ENCODE peak calls at places on chromosomes 11 and 22, in ten cellular contexts. X, Q, H, R, W, D, P, F, S and K are unnamed samples.

GRCh38 chr22:44686873-44687600 is 15.0 kb upstream of the PRR5 start:
- DNase-seq in X (no peak), Q (peak; percentile 71), H (no peak), R (no peak), W (no peak), D (no peak), P (no peak), F (no peak), S (peak; percentile 28), K (no peak)

GRCh38 chr11:87180743-87181142 is 143.0 kb downstream of the TMEM135 start:
- DNase-seq in X (peak; percentile 65), Q (peak; percentile 77), H (no peak), R (no peak), W (no peak), D (no peak), P (no peak), F (no peak), S (no peak), K (peak; percentile 9)

GRCh38 chr11:23280088-23280487 is 419.8 kb upstream of the CCDC179 start:
- DNase-seq in X (peak; percentile 51), Q (peak; percentile 24), H (no peak), R (no peak), W (no peak), D (no peak), P (no peak), F (no peak), S (no peak), K (no peak)

GRCh38 chr11:44607324-44607962 is 42.0 kb downstream of the CD82 start:
- DNase-seq in X (peak; percentile 54), Q (no peak), H (no peak), R (no peak), W (no peak), D (no peak), P (no peak), F (no peak), S (peak; percentile 35), K (peak; percentile 24)

GRCh38 chr22:41688365-41689211 is at the start of gene SNU13:
- DNase-seq in X (peak; percentile 88), Q (peak; percentile 94), H (peak; percentile 95), R (peak; percentile 90), W (peak; percentile 93), D (peak; percentile 78), P (peak; percentile 87), F (peak; percentile 90), S (peak; percentile 94), K (peak; percentile 92)

GRCh38 chr22:31346255-31346732 is at the start of gene PATZ1:
- DNase-seq in X (peak; percentile 71), Q (peak; percentile 86), H (peak; percentile 72), R (no peak), W (peak; percentile 84), D (peak; percentile 80), P (peak; percentile 67), F (peak; percentile 85), S (peak; percentile 57), K (peak; percentile 82)

GRCh38 chr11:68749501-68750196 is 1.7 kb downstream of the TESMIN start:
- DNase-seq in X (peak; percentile 7), Q (peak; percentile 12), H (no peak), R (no peak), W (no peak), D (no peak), P (no peak), F (no peak), S (no peak), K (no peak)

GRCh38 chr11:94849836-94850235 is 81.7 kb downstream of the AMOTL1 start:
- DNase-seq in X (peak; percentile 53), Q (peak; percentile 70), H (no peak), R (no peak), W (no peak), D (no peak), P (no peak), F (peak; percentile 35), S (no peak), K (no peak)

GRCh38 chr22:43923191-43923590 is 414 bp upstream of the PNPLA3 start:
- DNase-seq in X (no peak), Q (no peak), H (no peak), R (no peak), W (peak; percentile 3), D (no peak), P (no peak), F (no peak), S (no peak), K (no peak)

GRCh38 chr11:72078477-72078876 is 1.9 kb downstream of the NUMA1 start:
- DNase-seq in X (no peak), Q (no peak), H (no peak), R (no peak), W (no peak), D (no peak), P (no peak), F (no peak), S (peak; percentile 46), K (no peak)

GRCh38 chr11:94400839-94401772 is at the start of gene GPR83:
- DNase-seq in X (no peak), Q (peak; percentile 2), H (no peak), R (peak; percentile 70), W (no peak), D (no peak), P (no peak), F (no peak), S (peak; percentile 24), K (no peak)

GRCh38 chr11:112719736-112720525 is 241.3 kb upstream of the NCAM1 start:
- DNase-seq in X (no peak), Q (no peak), H (no peak), R (no peak), W (no peak), D (no peak), P (no peak), F (no peak), S (no peak), K (no peak)

GRCh38 chr11:45180888-45181594 is 34.6 kb downstream of the PRDM11 start:
- DNase-seq in X (peak; percentile 13), Q (peak; percentile 67), H (peak; percentile 67), R (peak; percentile 66), W (peak; percentile 76), D (peak; percentile 89), P (no peak), F (peak; percentile 77), S (peak; percentile 69), K (peak; percentile 65)

GRCh38 chr11:127656266-127656879 is 655.8 kb upstream of the KIRREL3 start:
- DNase-seq in X (no peak), Q (no peak), H (no peak), R (no peak), W (no peak), D (no peak), P (no peak), F (no peak), S (no peak), K (no peak)
- TF ChIP-seq CTCF in X (no peak), Q (no peak), H (no peak), R (no peak), W (no peak), D (no peak), P (no peak), F (no peak), S (no peak), K (no peak)

DNA sequence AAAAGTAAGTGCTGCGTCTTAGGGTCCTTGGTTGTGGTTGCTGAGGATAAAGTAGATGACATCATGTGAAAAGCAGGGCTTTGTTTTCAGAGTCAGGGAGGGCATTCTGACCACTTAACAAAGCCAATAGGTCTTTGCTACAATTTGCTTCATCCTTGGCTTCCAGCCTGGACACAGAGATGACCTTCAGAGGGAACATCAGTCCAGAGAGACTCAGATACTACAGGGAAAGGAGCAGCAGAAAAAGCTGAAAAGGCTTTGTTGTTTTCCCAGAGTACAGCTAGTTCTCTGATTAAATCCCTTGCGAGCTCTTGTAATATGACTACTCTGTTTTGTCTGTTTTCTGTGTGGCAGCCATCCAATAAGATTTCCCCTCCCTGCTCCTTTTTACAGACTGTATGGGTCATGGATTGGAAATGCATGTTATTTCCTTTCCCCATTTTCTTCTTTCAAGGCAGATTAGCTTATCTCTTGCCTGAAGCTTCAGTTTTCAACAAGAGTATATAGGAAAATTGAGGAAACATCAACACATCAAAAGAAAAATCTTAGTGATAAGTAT is 31.9 kb downstream of the ATG13 start:
- DNase-seq in X (peak; percentile 99), Q (peak; percentile 97), H (peak; percentile 29), R (no peak), W (peak; percentile 66), D (peak; percentile 79), P (no peak), F (peak; percentile 91), S (peak; percentile 73), K (peak; percentile 53)
- TF ChIP-seq CTCF in X (no peak), Q (no peak), H (no peak), R (no peak), W (no peak), D (no peak), P (no peak), F (no peak), S (no peak), K (no peak)

DNA sequence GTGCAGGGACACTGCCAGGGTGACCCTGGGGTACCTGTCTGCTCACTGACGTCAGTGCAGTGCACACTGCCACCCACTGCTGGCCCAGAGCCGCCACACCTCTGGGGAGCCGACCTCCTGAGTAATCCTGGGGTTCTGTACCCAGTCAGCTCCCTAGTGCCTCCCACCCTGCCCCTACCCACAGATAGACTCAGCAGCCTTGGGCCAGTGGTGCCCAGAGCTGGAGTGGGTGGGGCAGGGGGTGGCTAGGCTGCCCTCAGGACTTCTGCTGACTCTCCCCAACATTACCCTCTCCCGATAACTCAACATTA is 5.8 kb downstream of the NRXN2 start:
- DNase-seq in X (no peak), Q (no peak), H (no peak), R (no peak), W (no peak), D (no peak), P (no peak), F (no peak), S (no peak), K (no peak)
- TF ChIP-seq CTCF in X (no peak), Q (no peak), H (no peak), R (no peak), W (no peak), D (no peak), P (no peak), F (no peak), S (no peak), K (no peak)

GRCh38 chr11:107457205-107457557 is 444 bp downstream of the CWF19L2 start:
- DNase-seq in X (peak; percentile 3), Q (peak; percentile 4), H (no peak), R (peak; percentile 9), W (no peak), D (peak; percentile 24), P (no peak), F (no peak), S (peak; percentile 11), K (no peak)

GRCh38 chr11:107453594-107454286 is 3.9 kb downstream of the CWF19L2 start:
- DNase-seq in X (no peak), Q (no peak), H (no peak), R (no peak), W (no peak), D (no peak), P (no peak), F (no peak), S (no peak), K (no peak)

DNA sequence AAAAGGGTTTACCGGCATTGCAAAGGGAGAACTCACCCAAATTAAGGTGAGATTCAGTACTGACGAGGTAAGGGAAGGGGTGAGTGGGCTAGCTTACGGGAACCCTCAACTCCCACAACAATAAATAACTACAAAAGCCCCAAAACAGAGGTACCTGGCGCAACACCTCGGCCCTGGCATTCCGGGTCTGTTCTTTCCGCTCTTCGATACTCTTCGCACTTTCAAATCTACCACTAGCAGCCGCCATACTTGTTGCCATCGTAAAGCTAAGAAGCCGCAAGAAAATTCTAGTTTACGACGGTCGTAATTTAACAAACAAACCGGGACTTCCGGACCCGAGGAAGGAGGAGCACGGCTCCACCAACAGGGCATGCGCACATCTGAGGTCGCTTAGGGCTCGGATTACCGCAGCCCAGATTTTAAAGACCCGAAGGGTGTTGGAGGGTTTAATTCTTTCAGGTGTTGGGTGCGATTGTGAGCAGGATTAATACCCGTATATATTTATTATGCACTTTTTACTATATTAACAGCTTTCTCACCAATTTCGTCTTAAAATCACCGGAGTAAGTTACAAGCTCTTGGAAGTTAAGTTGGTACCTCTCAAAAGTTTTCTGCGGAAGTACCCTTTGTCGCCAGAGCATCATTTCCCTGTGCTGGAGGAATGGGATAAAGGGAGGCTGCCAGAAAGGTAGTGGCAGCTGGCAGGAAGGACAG is at the start of gene CWF19L2:
- DNase-seq in X (peak; percentile 95), Q (peak; percentile 97), H (peak; percentile 90), R (peak; percentile 88), W (peak; percentile 93), D (peak; percentile 94), P (peak; percentile 74), F (peak; percentile 88), S (peak; percentile 95), K (peak; percentile 95)
- TF ChIP-seq CTCF in X (no peak), Q (no peak), H (no peak), R (no peak), W (no peak), D (no peak), P (no peak), F (no peak), S (no peak), K (no peak)